ENCODE peak calls at places on chromosome 4, in four cellular contexts. Z is endothelial cell of umbilical vein, V is mammary epithelial cell, C is tibial artery. Y is an unnamed sample.
A peak's percentile ranks its signal among the peaks of the same experiment; 100 is the strongest.

GRCh38 chr4:78032446-78032845 is 24.7 kb upstream of the FRAS1 start:
- DNase-seq in Z (no peak), V (peak; percentile 20), C (no peak), Y (no peak)

GRCh38 chr4:36027203-36027602 is 217.1 kb downstream of the ARAP2 start:
- DNase-seq in Z (no peak), C (no peak), V (no peak), Y (no peak)

GRCh38 chr4:89166971-89167475 is 55.7 kb downstream of the TIGD2 start:
- DNase-seq in V (no peak), Z (peak; percentile 77), C (no peak), Y (no peak)

GRCh38 chr4:163237856-163238255 is 71.2 kb upstream of the NAF1 start:
- DNase-seq in C (no peak), Z (no peak), V (no peak), Y (no peak)

GRCh38 chr4:3364199-3364598 is 71.4 kb downstream of the RGS12 start:
- DNase-seq in Z (no peak), C (no peak), V (no peak), Y (no peak)

GRCh38 chr4:122705547-122705946 is 27.0 kb upstream of the BBS12 start:
- DNase-seq in V (no peak), Z (no peak), C (no peak), Y (no peak)

GRCh38 chr4:147984065-147984777 is 252.3 kb downstream of the ARHGAP10 start:
- DNase-seq in Z (peak; percentile 63), C (no peak), V (peak; percentile 23), Y (peak; percentile 42)

GRCh38 chr4:145423017-145423708 is 58.5 kb upstream of the SMAD1 start:
- DNase-seq in Z (no peak), V (no peak), C (no peak), Y (no peak)

GRCh38 chr4:2036327-2036726 is 22.8 kb upstream of the NAT8L start:
- DNase-seq in C (no peak), V (no peak), Z (no peak), Y (no peak)

GRCh38 chr4:17934286-17934685 is 87.3 kb downstream of the LCORL start:
- DNase-seq in V (no peak), C (no peak), Z (no peak), Y (no peak)

GRCh38 chr4:68748181-68748981 is 67.4 kb upstream of the UGT2B10 start:
- DNase-seq in V (peak; percentile 69), Z (peak; percentile 17), C (no peak), Y (no peak)

GRCh38 chr4:152014280-152014679 is 253.5 kb upstream of the GATB start:
- DNase-seq in V (no peak), C (no peak), Z (no peak), Y (peak; percentile 33)

GRCh38 chr4:152419809-152420208 is 116.1 kb downstream of the FBXW7 start:
- DNase-seq in C (no peak), Z (no peak), V (no peak), Y (no peak)

GRCh38 chr4:101014417-101014816 is 332.9 kb downstream of the PPP3CA start:
- DNase-seq in V (no peak), C (no peak), Z (peak; percentile 71), Y (peak; percentile 27)

GRCh38 chr4:78410651-78411050 is 140.9 kb upstream of the ANXA3 start:
- DNase-seq in Z (no peak), C (no peak), V (no peak), Y (no peak)

GRCh38 chr4:62051332-62051731 is 851.2 kb downstream of the ADGRL3 start:
- DNase-seq in Z (no peak), C (no peak), V (no peak), Y (no peak)

GRCh38 chr4:17189322-17189721 is 290.9 kb upstream of the LDB2 start:
- DNase-seq in C (no peak), V (no peak), Z (no peak), Y (no peak)

GRCh38 chr4:86918539-86919072 is 16.2 kb upstream of the AFF1 start:
- DNase-seq in V (peak; percentile 68), Z (no peak), C (no peak), Y (no peak)

GRCh38 chr4:84821064-84821463 is 145.4 kb downstream of the WDFY3 start:
- DNase-seq in Z (no peak), C (no peak), V (no peak), Y (no peak)

GRCh38 chr4:105023668-105024055 is 123.0 kb upstream of the TET2 start:
- DNase-seq in Z (no peak), V (no peak), C (no peak), Y (no peak)

GRCh38 chr4:168200685-168201084 is 108.3 kb downstream of the ANXA10 start:
- DNase-seq in V (peak; percentile 54), Z (peak; percentile 21), C (no peak), Y (no peak)

GRCh38 chr4:112765317-112765989 is 128.5 kb downstream of the LARP7 start:
- DNase-seq in C (no peak), Z (peak; percentile 31), V (no peak), Y (peak; percentile 54)

GRCh38 chr4:67879486-67879885 is 4.3 kb downstream of the TMPRSS11D start:
- DNase-seq in Z (no peak), V (no peak), C (no peak), Y (no peak)

GRCh38 chr4:1726146-1726934 is 5.0 kb downstream of the TACC3 start:
- DNase-seq in V (peak; percentile 67), C (peak; percentile 91), Z (peak; percentile 93), Y (peak; percentile 82)

GRCh38 chr4:53694666-53695065 is 103.4 kb upstream of the LNX1 start:
- DNase-seq in Z (no peak), C (no peak), V (no peak), Y (no peak)

GRCh38 chr4:87530868-87531267 is 1.7 kb upstream of the SPARCL1 start:
- DNase-seq in C (peak; percentile 86), Z (peak; percentile 55), V (peak; percentile 87), Y (no peak)

GRCh38 chr4:3193531-3194203 is 55.3 kb upstream of the MSANTD1 start:
- DNase-seq in V (no peak), C (no peak), Z (peak; percentile 44), Y (no peak)

GRCh38 chr4:169142390-169142789 is 128.4 kb downstream of the SH3RF1 start:
- DNase-seq in V (no peak), Z (no peak), C (no peak), Y (no peak)

GRCh38 chr4:75841641-75842520 is 60.4 kb downstream of the PPEF2 start:
- DNase-seq in C (no peak), V (no peak), Z (no peak), Y (no peak)

GRCh38 chr4:76687730-76688441 is 210.1 kb downstream of the SOWAHB start:
- DNase-seq in Z (no peak), V (peak; percentile 62), C (no peak), Y (no peak)

GRCh38 chr4:1356181-1356998 is 9.4 kb downstream of the UVSSA start:
- DNase-seq in Z (peak; percentile 51), C (no peak), V (peak; percentile 6), Y (peak; percentile 85)

GRCh38 chr4:79588679-79589078 is 180.7 kb upstream of the GK2 start:
- DNase-seq in C (no peak), V (no peak), Z (no peak), Y (no peak)

GRCh38 chr4:4730214-4730613 is 129.3 kb upstream of the MSX1 start:
- DNase-seq in Z (no peak), C (no peak), V (no peak), Y (no peak)

GRCh38 chr4:174882317-174882992 is 35.7 kb upstream of the ADAM29 start:
- DNase-seq in V (no peak), Z (no peak), C (no peak), Y (no peak)

GRCh38 chr4:120156115-120156718 is 89.6 kb upstream of the MAD2L1 start:
- DNase-seq in Z (peak; percentile 79), C (no peak), V (peak; percentile 35), Y (peak; percentile 24)
- TF ChIP-seq CTCF in Z (peak; percentile 34), C (peak; percentile 72), V (peak; percentile 49), Y (peak; percentile 33)

DNA sequence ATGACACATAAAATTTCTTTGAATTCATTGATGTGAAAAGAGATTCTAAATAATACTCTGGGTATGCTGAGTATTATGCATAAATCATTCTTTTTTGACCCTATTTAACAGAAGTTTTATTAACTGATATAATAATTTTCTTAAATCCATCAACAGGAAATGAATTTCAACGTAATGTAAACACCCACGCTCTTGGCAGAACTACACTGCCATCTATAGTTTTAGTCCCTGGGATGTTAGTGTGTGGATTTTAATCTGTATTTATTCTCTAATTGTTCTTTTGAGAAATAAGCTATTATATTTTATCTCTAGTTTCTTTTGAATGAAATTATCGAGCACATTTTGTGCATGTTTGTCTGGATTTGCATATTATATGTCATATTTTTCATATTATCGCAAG is 666.8 kb upstream of the NDST4 start:
- DNase-seq in V (no peak), Z (no peak), C (no peak), Y (no peak)
- TF ChIP-seq CTCF in V (no peak), Z (no peak), C (no peak), Y (no peak)

GRCh38 chr4:150080875-150081274 is 2.6 kb downstream of the DCLK2 start:
- DNase-seq in V (no peak), Z (no peak), C (no peak), Y (no peak)

GRCh38 chr4:150082241-150082640 is 4.0 kb downstream of the DCLK2 start:
- DNase-seq in Z (no peak), C (no peak), V (no peak), Y (peak; percentile 63)

GRCh38 chr4:150078041-150078995 is at the start of gene DCLK2:
- DNase-seq in C (peak; percentile 86), V (peak; percentile 32), Z (peak; percentile 71), Y (peak; percentile 73)

GRCh38 chr4:150080335-150080734 is 2.1 kb downstream of the DCLK2 start:
- DNase-seq in C (no peak), Z (no peak), V (no peak), Y (no peak)

GRCh38 chr4:150078996-150079581 is 844 bp downstream of the DCLK2 start:
- DNase-seq in C (peak; percentile 75), V (peak; percentile 5), Z (no peak), Y (peak; percentile 66)
- TF ChIP-seq CTCF in C (no peak), V (no peak), Z (no peak), Y (no peak)

DNA sequence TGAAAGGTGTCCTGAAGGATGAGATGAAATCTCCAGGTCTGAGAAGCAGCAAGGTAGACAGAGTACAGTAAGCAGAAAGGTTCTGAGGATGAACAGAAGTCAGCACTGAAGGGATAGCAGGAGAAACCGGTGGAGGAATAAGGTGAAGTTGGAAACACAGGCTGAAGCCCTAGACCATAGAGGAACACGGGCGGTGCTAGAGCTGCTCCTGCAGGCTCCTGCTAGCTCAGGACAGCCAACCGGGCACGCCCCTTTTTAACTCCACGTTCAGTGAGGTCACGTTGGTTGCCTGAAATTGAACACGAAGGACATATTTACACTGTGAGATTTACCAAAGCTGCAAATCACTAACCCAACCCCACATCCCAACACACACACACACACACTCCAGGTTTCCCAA is 1886.4 kb upstream of the AGA start:
- DNase-seq in Z (no peak), V (no peak), C (no peak), Y (no peak)
- TF ChIP-seq CTCF in Z (no peak), V (no peak), C (no peak), Y (no peak)

GRCh38 chr4:74531952-74532794 is 87.2 kb downstream of the AREG start:
- DNase-seq in V (peak; percentile 78), Z (peak; percentile 87), C (no peak), Y (peak; percentile 20)
- TF ChIP-seq CTCF in V (peak; percentile 73), Z (peak; percentile 53), C (peak; percentile 55), Y (peak; percentile 32)

DNA sequence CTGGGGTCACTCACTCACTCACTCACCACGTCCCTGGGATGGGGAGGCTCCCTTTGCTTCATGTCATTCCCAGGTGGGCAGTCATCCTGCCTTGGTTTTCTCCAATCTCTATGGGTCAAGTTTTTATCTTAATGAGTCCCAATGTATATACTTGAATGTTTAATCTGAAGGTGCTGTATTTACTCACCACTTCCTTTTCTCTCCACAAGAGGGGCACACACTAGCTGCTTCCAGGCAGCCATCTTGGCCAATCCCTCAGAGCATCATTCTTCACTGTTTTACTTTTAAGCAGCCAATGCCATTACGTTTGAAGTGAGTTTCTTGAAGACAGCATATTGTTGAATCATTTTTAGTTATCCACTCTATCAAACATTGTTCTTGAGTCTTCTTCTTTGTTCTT is 153.4 kb upstream of the ARSJ start:
- DNase-seq in Z (no peak), C (no peak), V (peak; percentile 3), Y (no peak)
- TF ChIP-seq CTCF in Z (peak; percentile 33), C (no peak), V (peak; percentile 47), Y (no peak)

Y was measured in GM20000.